ENCODE peak calls at places on chromosomes 2 and 18, in nine cellular contexts. H is Peyer's patch; Q is posterior cingulate gyrus; K is Calu3; Z is heart left ventricle; P is HFFc6; L is activated CD4-positive, alpha-beta T cell treated with anti-CD3 and anti-CD28 coated beads for 1 hour; V is AG10803; C is activated T-helper 1 cell treated with anti-CD3 and anti-CD28 coated beads, Interleukin-2, amount 50 U/mL, for 16 hours. D is an unnamed sample.

GRCh38 chr2:10544252-10544651 is 96.1 kb upstream of the ODC1 start:
- DNase-seq in Z (no peak), L (no peak), C (no peak), H (no peak), V (no peak), K (no peak), Q (no peak), P (no peak), D (no peak)

GRCh38 chr2:42562474-42563144 is 5.8 kb upstream of the MTA3 start:
- DNase-seq in V (no peak), C (no peak), K (peak), L (no peak), H (peak), Q (no peak), Z (no peak), P (no peak), D (no peak)

GRCh38 chr2:72028996-72029395 is 118.7 kb downstream of the CYP26B1 start:
- DNase-seq in L (no peak), Z (no peak), P (no peak), V (no peak), K (no peak), Q (no peak), C (no peak), H (no peak), D (no peak)

GRCh38 chr2:88187038-88187676 is 17.0 kb downstream of the THNSL2 start:
- DNase-seq in C (no peak), Z (peak), P (peak), L (no peak), Q (peak), V (peak), K (peak), H (peak), D (peak)

GRCh38 chr2:209473930-209474419 is 50.1 kb downstream of the MAP2 start:
- DNase-seq in Z (no peak), K (peak), P (peak), L (no peak), V (peak), C (no peak), Q (no peak), H (no peak), D (peak)

GRCh38 chr2:120783371-120783791 is 47.7 kb downstream of the GLI2 start:
- DNase-seq in Z (no peak), L (no peak), Q (no peak), K (no peak), H (no peak), P (no peak), C (no peak), V (peak), D (no peak)

GRCh38 chr18:9404565-9405060 is 70.0 kb downstream of the TWSG1 start:
- DNase-seq in Z (peak), C (no peak), Q (no peak), V (no peak), L (no peak), P (no peak), K (no peak), H (no peak), D (no peak)

GRCh38 chr2:151302879-151303278 is 13.4 kb upstream of the NMI start:
- DNase-seq in V (peak), P (peak), L (no peak), H (no peak), Q (no peak), K (no peak), C (no peak), Z (no peak), D (peak)

GRCh38 chr2:77767388-77768076 is 245.4 kb upstream of the LRRTM4 start:
- DNase-seq in V (no peak), C (no peak), Z (no peak), Q (no peak), P (no peak), L (no peak), K (no peak), H (peak), D (no peak)

GRCh38 chr2:49113046-49113445 is 41.3 kb downstream of the FSHR start:
- DNase-seq in V (no peak), L (no peak), K (no peak), H (no peak), Q (no peak), P (no peak), Z (no peak), C (no peak), D (no peak)

GRCh38 chr2:142673836-142674235 is 203.6 kb upstream of the KYNU start:
- DNase-seq in L (no peak), K (no peak), V (no peak), H (no peak), Z (no peak), P (no peak), C (no peak), Q (no peak), D (no peak)

GRCh38 chr18:73283788-73284187 is 416.0 kb upstream of the NETO1 start:
- DNase-seq in C (no peak), K (no peak), Q (no peak), H (no peak), V (peak), Z (no peak), P (peak), L (no peak), D (no peak)

GRCh38 chr2:151363709-151364108 is 6.3 kb downstream of the TNFAIP6 start:
- DNase-seq in C (no peak), L (no peak), P (no peak), K (no peak), V (peak), Q (peak), H (no peak), Z (peak), D (no peak)

GRCh38 chr2:101805146-101806088 is 107.9 kb downstream of the MAP4K4 start:
- DNase-seq in L (no peak), C (no peak), Z (peak), H (no peak), Q (no peak), K (no peak), V (no peak), P (no peak), D (no peak)

GRCh38 chr2:230908094-230908594 is 16.9 kb downstream of the GPR55 start:
- DNase-seq in K (no peak), Z (peak), P (no peak), H (no peak), L (no peak), C (no peak), Q (no peak), V (no peak), D (no peak)

GRCh38 chr2:147223553-147223952 is 621.3 kb upstream of the ACVR2A start:
- DNase-seq in V (no peak), H (no peak), K (no peak), L (no peak), Z (no peak), P (no peak), C (no peak), Q (no peak), D (no peak)

GRCh38 chr18:10927980-10928605 is 221.3 kb downstream of the PIEZO2 start:
- DNase-seq in H (no peak), C (no peak), L (no peak), Z (no peak), P (no peak), K (no peak), Q (no peak), V (no peak), D (no peak)

GRCh38 chr2:16252891-16253290 is 312.5 kb downstream of the MYCN start:
- DNase-seq in L (no peak), Z (no peak), C (no peak), H (no peak), P (no peak), K (no peak), Q (no peak), V (no peak), D (no peak)

GRCh38 chr2:27442282-27442980 is at the start of gene KRTCAP3:
- DNase-seq in Q (no peak), P (no peak), V (no peak), C (peak), H (peak), K (peak), Z (no peak), L (peak), D (peak)

GRCh38 chr18:34594243-34594642 is 115.9 kb upstream of the DTNA start:
- DNase-seq in C (no peak), Q (no peak), Z (no peak), L (no peak), V (no peak), K (no peak), P (no peak), H (no peak), D (no peak)

GRCh38 chr2:241873803-241874110 is 4.2 kb downstream of the RTP5 start:
- DNase-seq in H (no peak), P (no peak), Z (no peak), K (no peak), L (no peak), V (no peak), Q (no peak), C (no peak), D (no peak)

GRCh38 chr2:138177693-138178092 is 213.4 kb downstream of the HNMT start:
- DNase-seq in C (no peak), P (no peak), Q (no peak), K (no peak), V (no peak), H (no peak), Z (no peak), L (no peak), D (no peak)

GRCh38 chr2:12948963-12949353 is 232.2 kb downstream of the TRIB2 start:
- DNase-seq in K (no peak), P (no peak), H (no peak), Q (no peak), V (no peak), L (no peak), C (no peak), Z (no peak), D (no peak)

GRCh38 chr18:9835112-9835755 is 50.5 kb upstream of the TXNDC2 start:
- DNase-seq in Q (no peak), C (no peak), K (no peak), H (no peak), P (no peak), L (no peak), V (no peak), Z (no peak), D (no peak)

GRCh38 chr2:201621293-201621999 is 21.9 kb downstream of the TMEM237 start:
- DNase-seq in L (no peak), Q (no peak), Z (no peak), K (no peak), C (no peak), P (no peak), V (no peak), H (no peak), D (no peak)

GRCh38 chr2:121532894-121533293 is 2.2 kb downstream of the RNU4ATAC start:
- DNase-seq in K (peak), L (no peak), P (no peak), H (no peak), Z (no peak), Q (no peak), C (no peak), V (no peak), D (no peak)

GRCh38 chr2:112155331-112156151 is 17.4 kb downstream of the FBLN7 start:
- DNase-seq in Z (no peak), H (no peak), Q (no peak), K (no peak), C (no peak), L (peak), V (no peak), P (no peak), D (no peak)

GRCh38 chr2:157190151-157190550 is 67.4 kb upstream of the GALNT5 start:
- DNase-seq in C (no peak), Z (no peak), P (peak), Q (no peak), H (no peak), L (no peak), K (no peak), V (peak), D (peak)

GRCh38 chr18:79487198-79488165 is 91.8 kb downstream of the NFATC1 start:
- DNase-seq in L (no peak), P (no peak), Q (peak), H (peak), Z (no peak), C (no peak), V (no peak), K (no peak), D (no peak)

GRCh38 chr2:127622561-127623387 is 23.2 kb upstream of the GPR17 start:
- DNase-seq in V (no peak), L (no peak), H (no peak), P (no peak), K (no peak), C (no peak), Q (peak), Z (peak), D (no peak)

GRCh38 chr2:127076924-127077323 is 30.0 kb downstream of the BIN1 start:
- DNase-seq in Z (no peak), C (no peak), K (no peak), P (no peak), L (no peak), H (no peak), Q (no peak), V (no peak), D (no peak)

GRCh38 chr2:195367713-195368529 is 289.1 kb upstream of the SLC39A10 start:
- DNase-seq in K (no peak), P (no peak), H (no peak), C (no peak), Q (no peak), L (no peak), V (no peak), Z (no peak), D (no peak)

GRCh38 chr2:127225186-127225960 is 5.3 kb upstream of the CYP27C1 start:
- DNase-seq in C (no peak), Q (no peak), K (no peak), Z (no peak), H (no peak), V (peak), L (no peak), P (peak), D (no peak)

GRCh38 chr2:138373993-138374408 is 127.6 kb upstream of the SPOPL start:
- DNase-seq in H (no peak), Z (no peak), L (no peak), K (peak), C (no peak), Q (no peak), V (peak), P (peak), D (peak)